ENCODE peak calls at places on chromosome 5, in ten cellular contexts. Q, U, D, W, X, Y, B, J, T and C are unnamed samples.

GRCh38 chr5:119651496-119651895 is 22.1 kb downstream of the FAM170A start:
- DNase-seq in Q (no peak), U (no peak), D (no peak), W (no peak), X (no peak), Y (no peak), B (no peak), J (no peak), T (no peak), C (no peak)

GRCh38 chr5:154329062-154329461 is 116.7 kb upstream of the SAP30L start:
- DNase-seq in Q (no peak), U (no peak), D (no peak), W (no peak), X (no peak), Y (no peak), B (no peak), J (no peak), T (no peak), C (no peak)

GRCh38 chr5:75603421-75603820 is 7.8 kb upstream of the ANKDD1B start:
- DNase-seq in Q (no peak), U (no peak), D (peak; percentile 21), W (peak; percentile 92), X (no peak), Y (no peak), B (no peak), J (no peak), T (no peak), C (no peak)

GRCh38 chr5:144030904-144031303 is 139.6 kb downstream of the YIPF5 start:
- DNase-seq in Q (no peak), U (no peak), D (no peak), W (no peak), X (no peak), Y (no peak), B (no peak), J (no peak), T (no peak), C (no peak)

GRCh38 chr5:179833056-179833708 is 12.5 kb downstream of the SQSTM1 start:
- DNase-seq in Q (no peak), U (no peak), D (no peak), W (no peak), X (no peak), Y (no peak), B (no peak), J (no peak), T (no peak), C (no peak)

GRCh38 chr5:126947146-126948010 is 83.0 kb downstream of the MARCHF3 start:
- DNase-seq in Q (no peak), U (no peak), D (no peak), W (no peak), X (no peak), Y (no peak), B (no peak), J (no peak), T (peak; percentile 61), C (peak; percentile 46)

GRCh38 chr5:84239509-84239908 is 145.2 kb downstream of the EDIL3 start:
- DNase-seq in Q (no peak), U (no peak), D (peak; percentile 82), W (peak; percentile 78), X (no peak), Y (no peak), B (no peak), J (no peak), T (no peak), C (no peak)

GRCh38 chr5:76270214-76270613 is 132.9 kb upstream of the IQGAP2 start:
- DNase-seq in Q (no peak), U (no peak), D (peak; percentile 50), W (peak; percentile 81), X (no peak), Y (no peak), B (no peak), J (no peak), T (peak; percentile 43), C (peak; percentile 48)

GRCh38 chr5:39757121-39757520 is 332.3 kb upstream of the DAB2 start:
- DNase-seq in Q (no peak), U (no peak), D (no peak), W (no peak), X (no peak), Y (no peak), B (no peak), J (no peak), T (no peak), C (no peak)

GRCh38 chr5:34563951-34564705 is 92.0 kb upstream of the RAI14 start:
- DNase-seq in Q (no peak), U (no peak), D (no peak), W (no peak), X (no peak), Y (no peak), B (no peak), J (peak; percentile 53), T (no peak), C (no peak)

GRCh38 chr5:126864042-126864688 is 87.2 kb downstream of the LMNB1 start:
- DNase-seq in Q (no peak), U (no peak), D (no peak), W (no peak), X (no peak), Y (no peak), B (no peak), J (no peak), T (no peak), C (no peak)

GRCh38 chr5:134289509-134290113 is 63.7 kb upstream of the PPP2CA start:
- DNase-seq in Q (no peak), U (no peak), D (peak; percentile 88), W (peak; percentile 39), X (no peak), Y (peak; percentile 19), B (peak; percentile 35), J (peak; percentile 69), T (peak; percentile 65), C (peak; percentile 53)

GRCh38 chr5:14405706-14406553 is 175.7 kb upstream of the OTULINL start:
- DNase-seq in Q (no peak), U (no peak), D (no peak), W (peak; percentile 63), X (no peak), Y (no peak), B (no peak), J (no peak), T (no peak), C (no peak)

GRCh38 chr5:14407051-14407450 is 174.5 kb upstream of the OTULINL start:
- DNase-seq in Q (no peak), U (no peak), D (no peak), W (no peak), X (no peak), Y (no peak), B (no peak), J (no peak), T (no peak), C (no peak)

GRCh38 chr5:14407746-14408175 is 173.8 kb upstream of the OTULINL start:
- DNase-seq in Q (no peak), U (no peak), D (no peak), W (no peak), X (no peak), Y (no peak), B (no peak), J (peak; percentile 54), T (no peak), C (no peak)

GRCh38 chr5:14406554-14406849 is 175.1 kb upstream of the OTULINL start:
- DNase-seq in Q (no peak), U (no peak), D (peak; percentile 87), W (peak; percentile 87), X (no peak), Y (no peak), B (no peak), J (no peak), T (no peak), C (no peak)

GRCh38 chr5:14405267-14405666 is 176.3 kb upstream of the OTULINL start:
- DNase-seq in Q (no peak), U (no peak), D (no peak), W (no peak), X (no peak), Y (no peak), B (no peak), J (no peak), T (no peak), C (no peak)
- TF ChIP-seq CTCF in Q (no peak), U (no peak), D (no peak), W (peak; percentile 28), X (no peak), Y (no peak), B (peak; percentile 41), J (no peak), T (no peak), C (peak; percentile 10)

DNA sequence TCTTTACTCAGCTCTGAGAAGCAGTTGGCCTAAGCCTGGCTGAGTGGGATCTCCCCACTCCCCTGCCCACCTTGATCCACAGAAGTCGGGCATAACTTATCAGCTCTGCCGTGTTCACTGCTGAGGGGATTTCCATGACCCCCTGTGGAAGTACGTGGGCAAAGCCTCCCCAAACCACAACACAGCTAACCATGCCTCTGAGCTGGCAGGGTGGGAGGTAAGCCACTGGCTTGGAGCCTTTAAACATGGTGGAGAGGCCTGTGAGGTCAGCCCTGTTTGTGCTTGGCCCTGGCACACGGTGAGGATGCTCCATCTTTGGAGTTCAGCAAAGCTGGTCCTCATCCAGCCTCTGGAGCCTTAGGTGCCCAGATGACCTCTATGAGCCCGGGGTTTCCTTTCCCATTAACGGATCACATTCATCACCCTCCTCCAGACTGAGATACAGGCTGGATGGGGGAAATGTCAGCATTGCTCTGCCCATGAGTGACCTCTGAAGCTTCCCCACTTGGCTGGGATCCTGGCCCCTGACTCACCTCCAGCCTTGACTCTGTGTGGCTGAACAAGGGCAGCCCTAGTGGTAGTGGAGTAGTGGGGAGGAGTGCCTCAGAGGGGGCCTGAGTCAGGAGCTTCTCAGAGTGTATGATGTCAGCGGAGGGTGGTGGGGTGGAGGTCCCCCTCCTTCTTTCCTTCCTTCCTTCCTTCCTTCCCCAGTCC is 6.2 kb downstream of the PDLIM4 start:
- DNase-seq in Q (peak; percentile 83), U (no peak), D (peak; percentile 70), W (peak; percentile 18), X (peak; percentile 71), Y (no peak), B (no peak), J (peak; percentile 91), T (peak; percentile 19), C (peak; percentile 4)
- TF ChIP-seq CTCF in Q (no peak), U (no peak), D (no peak), W (no peak), X (no peak), Y (no peak), B (no peak), J (no peak), T (no peak), C (no peak)

GRCh38 chr5:176513788-176514187 is 23.4 kb downstream of the RNF44 start:
- DNase-seq in Q (no peak), U (no peak), D (no peak), W (no peak), X (no peak), Y (no peak), B (no peak), J (no peak), T (no peak), C (no peak)
- TF ChIP-seq CTCF in Q (no peak), U (no peak), D (no peak), W (no peak), X (no peak), Y (no peak), B (no peak), J (no peak), T (no peak), C (no peak)

DNA sequence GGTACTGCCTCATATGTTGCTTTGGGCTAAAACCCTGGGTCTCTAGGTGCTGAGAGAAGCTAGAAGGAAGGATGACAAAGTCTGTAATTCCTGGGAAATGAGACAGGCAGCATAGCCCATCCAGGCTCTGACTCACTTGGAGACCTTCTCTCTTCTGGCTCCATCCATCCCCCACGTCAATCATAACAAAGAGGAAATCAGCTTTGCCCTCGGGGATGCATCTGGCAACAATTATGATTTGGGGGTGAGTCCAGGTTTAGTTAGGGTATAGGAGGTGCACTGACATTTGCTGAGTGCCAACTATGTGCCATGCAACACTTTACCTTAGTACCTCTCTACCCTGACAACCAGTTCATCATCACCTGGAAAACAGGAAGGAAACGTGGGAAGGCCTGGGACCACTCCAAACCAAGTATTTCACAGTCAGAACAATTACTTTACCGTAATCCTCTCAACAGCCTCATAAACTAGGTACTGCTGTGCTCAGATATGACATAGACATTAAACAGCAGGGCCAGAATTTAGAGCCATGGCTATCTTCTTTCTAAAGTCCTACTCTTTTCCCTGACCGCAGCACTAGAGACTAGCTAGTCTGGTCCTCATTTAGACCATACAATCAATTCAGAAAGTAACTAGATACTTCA is 39.1 kb upstream of the GZMA start:
- DNase-seq in Q (no peak), U (no peak), D (peak; percentile 76), W (peak; percentile 87), X (no peak), Y (no peak), B (no peak), J (no peak), T (no peak), C (no peak)
- TF ChIP-seq CTCF in Q (no peak), U (no peak), D (no peak), W (no peak), X (no peak), Y (no peak), B (no peak), J (no peak), T (no peak), C (no peak)